ENCODE peak calls at places on chromosomes 7 and 10, in six cellular contexts. N is tibial artery, Q is neuronal stem cell, O is right lobe of liver, G is transverse colon, W is body of pancreas. U is an unnamed sample. For H3K4me1, the result is how much of the 10 kb centered on the place peaks cover.

GRCh38 chr7:157542669-157543021 is 205.8 kb downstream of the DNAJB6 start:
- DNase-seq in N (peak), Q (no peak), O (peak), G (no peak), W (no peak), U (no peak)

GRCh38 chr10:42930516-42931205 is 146.2 kb upstream of the RET start:
- DNase-seq in N (no peak), Q (no peak), O (no peak), G (no peak), W (no peak), U (no peak)

GRCh38 chr7:147915781-147916180 is 674.8 kb upstream of the C7orf33 start:
- DNase-seq in N (no peak), Q (no peak), O (no peak), G (no peak), W (no peak), U (no peak)

GRCh38 chr10:4646546-4646945 is 179.5 kb upstream of the AKR1E2 start:
- DNase-seq in N (no peak), Q (no peak), O (no peak), G (no peak), W (no peak), U (no peak)

GRCh38 chr7:135933509-135934188 is 43.5 kb downstream of the MTPN start:
- DNase-seq in N (no peak), Q (no peak), O (no peak), G (no peak), W (no peak), U (no peak)

GRCh38 chr10:126227762-126228134 is 160.5 kb downstream of the ADAM12 start:
- DNase-seq in N (no peak), Q (no peak), O (no peak), G (no peak), W (no peak), U (no peak)

GRCh38 chr10:133258818-133259602 is 17.7 kb downstream of the ADAM8 start:
- DNase-seq in N (peak), Q (no peak), O (peak), G (peak), W (peak), U (peak)

GRCh38 chr7:28607799-28608198 is 195.5 kb downstream of the CREB5 start:
- DNase-seq in N (no peak), Q (no peak), O (no peak), G (no peak), W (no peak), U (no peak)

GRCh38 chr7:19488056-19488455 is 220.8 kb downstream of the POLR1F start:
- DNase-seq in N (no peak), Q (no peak), O (no peak), G (no peak), W (no peak), U (no peak)

GRCh38 chr7:8176370-8177081 is 85.4 kb downstream of the ICA1 start:
- DNase-seq in N (no peak), Q (no peak), O (no peak), G (peak), W (peak), U (no peak)

GRCh38 chr10:69845574-69846251 is 44.0 kb downstream of the COL13A1 start:
- DNase-seq in N (peak), Q (no peak), O (no peak), G (peak), W (peak), U (peak)

GRCh38 chr10:53253221-53253620 is 480.6 kb upstream of the MBL2 start:
- DNase-seq in N (no peak), Q (no peak), O (no peak), G (no peak), W (no peak), U (no peak)

GRCh38 chr10:112792487-112793196 is 157.4 kb upstream of the TCF7L2 start:
- DNase-seq in N (peak), Q (no peak), O (no peak), G (peak), W (peak), U (peak)

GRCh38 chr7:158843775-158844174 is 12.6 kb upstream of the DYNC2I1 start:
- DNase-seq in N (no peak), Q (no peak), O (no peak), G (no peak), W (no peak), U (no peak)

GRCh38 chr10:13462551-13462950 is 66.3 kb downstream of the BEND7 start:
- DNase-seq in N (no peak), Q (no peak), O (no peak), G (no peak), W (no peak), U (no peak)

GRCh38 chr7:92634924-92635519 is 44.8 kb upstream of the FAM133B start:
- DNase-seq in N (no peak), Q (no peak), O (no peak), G (no peak), W (no peak), U (no peak)

GRCh38 chr7:148442933-148443332 is 147.6 kb upstream of the C7orf33 start:
- DNase-seq in N (no peak), Q (no peak), O (peak), G (peak), W (peak), U (no peak)

GRCh38 chr7:82183633-82184032 is 259.9 kb downstream of the CACNA2D1 start:
- DNase-seq in N (no peak), Q (no peak), O (no peak), G (no peak), W (no peak), U (no peak)

GRCh38 chr10:1217237-1217587 is 161.0 kb downstream of the WDR37 start:
- DNase-seq in N (no peak), Q (no peak), O (no peak), G (no peak), W (no peak), U (no peak)

GRCh38 chr10:122234416-122234815 is 36.7 kb upstream of the BTBD16 start:
- DNase-seq in N (no peak), Q (no peak), O (no peak), G (no peak), W (no peak), U (no peak)

GRCh38 chr7:449249-450019 is 70.2 kb downstream of the PDGFA start:
- DNase-seq in N (no peak), Q (no peak), O (no peak), G (no peak), W (no peak), U (no peak)

GRCh38 chr7:20793686-20794394 is 7.2 kb upstream of the SP8 start:
- DNase-seq in N (no peak), Q (no peak), O (no peak), G (no peak), W (no peak), U (no peak)

GRCh38 chr7:125927556-125927955 is 997.9 kb upstream of the POT1 start:
- DNase-seq in N (no peak), Q (no peak), O (no peak), G (no peak), W (no peak), U (no peak)

GRCh38 chr10:53045315-53045714 is 272.7 kb upstream of the MBL2 start:
- DNase-seq in N (no peak), Q (no peak), O (no peak), G (no peak), W (no peak), U (no peak)

GRCh38 chr7:2387897-2388636 is 15.3 kb upstream of the CHST12 start:
- DNase-seq in N (no peak), Q (no peak), O (no peak), G (no peak), W (no peak), U (peak)

GRCh38 chr10:92076722-92077121 is 153.2 kb downstream of the BTAF1 start:
- DNase-seq in N (no peak), Q (no peak), O (no peak), G (no peak), W (peak), U (no peak)

GRCh38 chr10:90885176-90885575 is 13.4 kb downstream of the RPP30 start:
- DNase-seq in N (no peak), Q (no peak), O (no peak), G (no peak), W (no peak), U (no peak)

GRCh38 chr7:98211221-98211675 is at the start of gene BHLHA15:
- DNase-seq in N (peak), Q (no peak), O (peak), G (peak), W (peak), U (no peak)

GRCh38 chr7:65438593-65438992 is 64.9 kb downstream of the ZNF92 start:
- DNase-seq in N (no peak), Q (no peak), O (no peak), G (no peak), W (no peak), U (no peak)

GRCh38 chr10:107037192-107038122 is 127.0 kb downstream of the SORCS1 start:
- DNase-seq in N (no peak), Q (no peak), O (peak), G (no peak), W (no peak), U (no peak)

GRCh38 chr10:100020883-100021248 is 11.1 kb upstream of the DNMBP start:
- DNase-seq in N (no peak), Q (no peak), O (no peak), G (no peak), W (no peak), U (no peak)

GRCh38 chr7:14414274-14414986 is 425.0 kb upstream of the ETV1 start:
- DNase-seq in N (no peak), Q (no peak), O (no peak), G (no peak), W (no peak), U (no peak)

GRCh38 chr7:143372070-143372469 is 9.1 kb upstream of the ZYX start:
- DNase-seq in N (peak), Q (no peak), O (peak), G (peak), W (peak), U (peak)

GRCh38 chr10:70315815-70316214 is 32.0 kb upstream of the NPFFR1 start:
- DNase-seq in N (no peak), Q (no peak), O (no peak), G (no peak), W (no peak), U (no peak)

GRCh38 chr7:128453836-128454804 is 1.6 kb upstream of the HILPDA start:
- DNase-seq in N (peak), Q (peak), O (peak), G (peak), W (peak), U (peak)

GRCh38 chr10:28256776-28257175 is 46.1 kb downstream of the MPP7 start:
- DNase-seq in N (no peak), Q (no peak), O (no peak), G (no peak), W (no peak), U (no peak)

GRCh38 chr7:74478671-74479065 is 25.0 kb downstream of the GTF2IRD1 start:
- DNase-seq in N (no peak), Q (no peak), O (no peak), G (no peak), W (no peak), U (no peak)

GRCh38 chr7:20532841-20533240 is 82.6 kb upstream of the ABCB5 start:
- DNase-seq in N (no peak), Q (no peak), O (no peak), G (no peak), W (no peak), U (no peak)

GRCh38 chr7:101172005-101172853 is 6.9 kb upstream of the VGF start:
- DNase-seq in N (no peak), Q (no peak), O (no peak), G (no peak), W (peak), U (no peak)
- H3K4me3 ChIP-seq in N (no peak), Q (no peak), O (no peak), G (no peak), W (no peak), U (no peak)

DNA sequence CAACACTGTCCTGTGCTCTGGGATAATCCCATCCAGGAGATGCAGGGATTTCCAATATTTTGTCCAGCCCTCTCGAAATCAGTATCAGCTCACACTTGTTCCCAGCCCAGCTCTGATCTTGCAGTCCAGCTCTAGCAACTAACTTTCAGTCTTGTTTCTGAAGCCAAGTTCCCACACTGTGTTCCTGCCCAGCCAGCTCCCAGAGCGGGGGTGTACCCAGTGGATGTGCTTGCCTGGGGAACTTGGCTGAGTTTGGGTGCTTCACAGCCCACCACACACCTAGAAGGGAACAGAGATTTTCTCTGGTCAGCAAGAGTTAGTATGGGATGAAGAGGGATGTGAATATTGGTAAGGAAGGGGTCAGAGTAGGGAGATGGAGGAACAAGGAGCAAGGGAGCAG is 57.5 kb upstream of the RAPGEF5 start:
- DNase-seq in N (no peak), Q (no peak), O (no peak), G (no peak), W (no peak), U (no peak)
- H3K4me1 ChIP-seq in N (under half), Q (under half), O (under half), G (under half), W (under half), U (under half)

GRCh38 chr10:31808258-31809218 is 120.1 kb downstream of the ARHGAP12 start:
- DNase-seq in N (no peak), Q (peak), O (no peak), G (peak), W (peak), U (no peak)
- H3K4me3 ChIP-seq in N (peak), Q (no peak), O (no peak), G (no peak), W (no peak), U (peak)

GRCh38 chr10:124707546-124707945 is 36.6 kb downstream of the FAM53B start:
- DNase-seq in N (no peak), Q (no peak), O (peak), G (no peak), W (no peak), U (no peak)

GRCh38 chr10:124706876-124707516 is 37.2 kb downstream of the FAM53B start:
- DNase-seq in N (no peak), Q (no peak), O (no peak), G (no peak), W (no peak), U (no peak)

GRCh38 chr10:124708922-124709520 is 35.2 kb downstream of the FAM53B start:
- DNase-seq in N (no peak), Q (no peak), O (peak), G (no peak), W (no peak), U (no peak)

GRCh38 chr10:124709862-124710261 is 34.3 kb downstream of the FAM53B start:
- DNase-seq in N (peak), Q (no peak), O (peak), G (peak), W (no peak), U (no peak)

GRCh38 chr10:124708246-124708779 is 35.9 kb downstream of the FAM53B start:
- DNase-seq in N (no peak), Q (no peak), O (peak), G (no peak), W (no peak), U (no peak)
- H3K4me1 ChIP-seq in N (under half), Q (under half), O (half or more), G (half or more), W (under half), U (half or more)

U was measured in heart right ventricle.